ENCODE peak calls at places on chromosome 17, in four cellular contexts. X is H1, G is SK-N-SH, N is K562. Y is an unnamed sample.

GRCh38 chr17:40312131-40312731 is 3.3 kb downstream of the RARA start:
- DNase-seq in X (no peak), G (peak), N (no peak), Y (no peak)

GRCh38 chr17:37273419-37274051 is 102.2 kb upstream of the C17orf78 start:
- DNase-seq in X (no peak), G (peak), N (peak), Y (no peak)

GRCh38 chr17:59856859-59857794 is 35.6 kb downstream of the TUBD1 start:
- DNase-seq in X (no peak), G (no peak), N (no peak), Y (no peak)

GRCh38 chr17:67004191-67004590 is 39.7 kb downstream of the CACNG4 start:
- DNase-seq in X (no peak), G (no peak), N (no peak), Y (no peak)

GRCh38 chr17:57518587-57519118 is 226.4 kb downstream of the CCDC182 start:
- DNase-seq in X (no peak), G (peak), N (no peak), Y (no peak)

GRCh38 chr17:75125984-75126383 is 5.6 kb downstream of the NT5C start:
- DNase-seq in X (no peak), G (peak), N (no peak), Y (no peak)

GRCh38 chr17:4858880-4859260 is 25.7 kb downstream of the MINK1 start:
- DNase-seq in X (no peak), G (peak), N (no peak), Y (no peak)

GRCh38 chr17:19771971-19772630 is 24.0 kb upstream of the ALDH3A1 start:
- DNase-seq in X (no peak), G (no peak), N (no peak), Y (no peak)

GRCh38 chr17:64508683-64509082 is 1.9 kb downstream of the CEP95 start:
- DNase-seq in X (no peak), G (no peak), N (no peak), Y (no peak)

GRCh38 chr17:66345264-66345663 is 42.9 kb downstream of the PRKCA start:
- DNase-seq in X (no peak), G (peak), N (no peak), Y (no peak)

GRCh38 chr17:143785-144281 is 6.5 kb downstream of the SCGB1C2 start:
- DNase-seq in X (peak), G (peak), N (peak), Y (no peak)

GRCh38 chr17:5868916-5869475 is 201.2 kb upstream of the WSCD1 start:
- DNase-seq in X (peak), G (no peak), N (no peak), Y (no peak)

GRCh38 chr17:41413353-41413752 is 11.0 kb downstream of the KRT37 start:
- DNase-seq in X (no peak), G (no peak), N (no peak), Y (no peak)

GRCh38 chr17:18203308-18203707 is 19.7 kb downstream of the ALKBH5 start:
- DNase-seq in X (no peak), G (no peak), N (no peak), Y (no peak)

GRCh38 chr17:14144513-14144912 is 75.2 kb downstream of the COX10 start:
- DNase-seq in X (no peak), G (no peak), N (no peak), Y (no peak)

GRCh38 chr17:59001158-59001814 is 105.4 kb downstream of the TRIM37 start:
- DNase-seq in X (no peak), G (no peak), N (peak), Y (peak)

GRCh38 chr17:73291260-73291801 is 20.5 kb downstream of the CDC42EP4 start:
- DNase-seq in X (no peak), G (no peak), N (peak), Y (peak)

GRCh38 chr17:74282587-74283370 is 8.7 kb downstream of the DNAI2 start:
- DNase-seq in X (no peak), G (no peak), N (peak), Y (peak)

GRCh38 chr17:40301315-40301714 is 7.7 kb upstream of the RARA start:
- DNase-seq in X (no peak), G (no peak), N (peak), Y (no peak)

GRCh38 chr17:80154166-80154565 is 7.2 kb upstream of the EIF4A3 start:
- DNase-seq in X (no peak), G (no peak), N (no peak), Y (no peak)

GRCh38 chr17:30954046-30954805 is 16.6 kb upstream of the RNF135 start:
- DNase-seq in X (no peak), G (no peak), N (peak), Y (no peak)

GRCh38 chr17:44260296-44260695 is 7.6 kb downstream of the SLC4A1 start:
- DNase-seq in X (no peak), G (no peak), N (peak), Y (no peak)

GRCh38 chr17:37358098-37358829 is 17.5 kb upstream of the C17orf78 start:
- DNase-seq in X (peak), G (peak), N (peak), Y (no peak)

GRCh38 chr17:39105705-39106104 is 45.7 kb downstream of the PLXDC1 start:
- DNase-seq in X (no peak), G (no peak), N (no peak), Y (no peak)

GRCh38 chr17:27572665-27573064 is 58.3 kb upstream of the LGALS9 start:
- DNase-seq in X (no peak), G (no peak), N (peak), Y (no peak)

GRCh38 chr17:64491995-64492394 is 4.9 kb downstream of the POLG2 start:
- DNase-seq in X (no peak), G (no peak), N (no peak), Y (no peak)

GRCh38 chr17:17366941-17367885 is 64.0 kb downstream of the NT5M start:
- DNase-seq in X (no peak), G (no peak), N (peak), Y (no peak)

GRCh38 chr17:6969323-6969726 is 26.5 kb upstream of the ALOX12 start:
- DNase-seq in X (no peak), G (no peak), N (peak), Y (no peak)

GRCh38 chr17:16997514-16998429 is 25.9 kb upstream of the TNFRSF13B start:
- DNase-seq in X (no peak), G (peak), N (no peak), Y (no peak)

GRCh38 chr17:1025733-1026598 is 29.0 kb downstream of the TIMM22 start:
- DNase-seq in X (no peak), G (no peak), N (no peak), Y (no peak)

GRCh38 chr17:596763-597644 is 117.6 kb downstream of the VPS53 start:
- DNase-seq in X (no peak), G (peak), N (peak), Y (no peak)

GRCh38 chr17:37699285-37699973 is 45.4 kb downstream of the HNF1B start:
- DNase-seq in X (no peak), G (no peak), N (no peak), Y (no peak)

GRCh38 chr17:78122221-78122990 is 6.1 kb downstream of the TMC6 start:
- DNase-seq in X (no peak), G (no peak), N (no peak), Y (no peak)
- TF ChIP-seq NRF1 in X (no peak), G (no peak), N (no peak), Y (no peak)

GRCh38 chr17:77948690-77949114 is 9.8 kb upstream of the TNRC6C start:
- DNase-seq in X (no peak), G (peak), N (peak), Y (no peak)
- TF ChIP-seq NRF1 in X (no peak), G (no peak), N (no peak), Y (no peak)

GRCh38 chr17:48526986-48527741 is 3.6 kb downstream of the HOXB1 start:
- DNase-seq in X (peak), G (peak), N (no peak), Y (no peak)
- TF ChIP-seq NRF1 in X (no peak), G (no peak), N (no peak), Y (no peak)

GRCh38 chr17:55527520-55528118 is 16.4 kb upstream of the SMIM36 start:
- DNase-seq in X (peak), G (peak), N (peak), Y (no peak)
- TF ChIP-seq NRF1 in X (no peak), G (peak), N (no peak), Y (no peak)

GRCh38 chr17:49742256-49742655 is 21.7 kb downstream of the FAM117A start:
- DNase-seq in X (no peak), G (no peak), N (peak), Y (no peak)
- TF ChIP-seq NRF1 in X (no peak), G (no peak), N (no peak), Y (no peak)

GRCh38 chr17:21286066-21286770 is 1.7 kb downstream of the MAP2K3 start:
- DNase-seq in X (no peak), G (peak), N (peak), Y (no peak)
- TF ChIP-seq NRF1 in X (no peak), G (no peak), N (no peak), Y (no peak)

Y was measured in GM12878.